ENCODE peak calls at places on chromosome X, in nine cellular contexts. M, N, G, B, O, C, U, W and Y are unnamed samples.

GRCh38 chrX:16559206-16559619 is 90.7 kb upstream of the S100G start:
- DNase-seq in N (no peak), W (no peak), M (no peak), G (no peak), O (no peak), B (no peak), U (no peak), C (no peak), Y (no peak)

GRCh38 chrX:141405486-141405877 is 163.2 kb upstream of the SPANXC start:
- DNase-seq in C (no peak), U (no peak), O (no peak), B (no peak), N (no peak), M (no peak), G (no peak), W (no peak), Y (no peak)

GRCh38 chrX:38225093-38225492 is 4.4 kb upstream of the SRPX start:
- DNase-seq in G (no peak), C (no peak), M (no peak), O (no peak), U (no peak), B (no peak), N (no peak), W (no peak), Y (no peak)

GRCh38 chrX:22134681-22135080 is 102.6 kb downstream of the PHEX start:
- DNase-seq in W (no peak), O (no peak), N (peak), M (no peak), U (no peak), C (peak), G (no peak), B (no peak), Y (no peak)

GRCh38 chrX:77742788-77743476 is 43.1 kb downstream of the ATRX start:
- DNase-seq in C (peak), M (no peak), B (no peak), O (no peak), G (no peak), W (no peak), N (no peak), U (no peak), Y (no peak)

GRCh38 chrX:109872021-109872730 is 130.7 kb upstream of the TMEM164 start:
- DNase-seq in N (peak), M (no peak), W (no peak), U (no peak), G (no peak), B (no peak), O (no peak), C (no peak), Y (no peak)

GRCh38 chrX:149652232-149652981 is 20.8 kb upstream of the TMEM185A start:
- DNase-seq in N (no peak), C (no peak), W (no peak), O (no peak), B (no peak), M (no peak), G (peak), U (no peak), Y (no peak)

GRCh38 chrX:47595701-47596655 is 13.7 kb downstream of the TIMP1 start:
- DNase-seq in O (no peak), U (no peak), N (no peak), M (no peak), C (no peak), W (no peak), G (no peak), B (no peak), Y (no peak)

GRCh38 chrX:107715331-107716044 is 60.1 kb downstream of the TSC22D3 start:
- DNase-seq in U (no peak), N (no peak), B (no peak), C (no peak), O (peak), M (peak), W (no peak), G (no peak), Y (no peak)

GRCh38 chrX:12972239-12972638 is 2.7 kb upstream of the TMSB4X start:
- DNase-seq in N (no peak), G (no peak), U (no peak), C (no peak), W (no peak), M (no peak), O (no peak), B (no peak), Y (no peak)

GRCh38 chrX:12970691-12971202 is 4.2 kb upstream of the TMSB4X start:
- DNase-seq in B (no peak), U (no peak), M (no peak), C (no peak), O (no peak), G (no peak), W (no peak), N (peak), Y (no peak)

GRCh38 chrX:12973561-12974216 is 1.2 kb upstream of the TMSB4X start:
- DNase-seq in U (no peak), G (no peak), N (no peak), B (no peak), M (peak), C (no peak), W (peak), O (no peak), Y (no peak)

GRCh38 chrX:12972867-12973560 is 1.9 kb upstream of the TMSB4X start:
- DNase-seq in O (no peak), M (no peak), G (no peak), N (no peak), U (no peak), B (no peak), W (no peak), C (no peak), Y (no peak)

GRCh38 chrX:12971282-12972003 is 3.5 kb upstream of the TMSB4X start:
- DNase-seq in N (no peak), M (peak), C (no peak), W (peak), O (no peak), G (no peak), B (no peak), U (no peak), Y (no peak)
- TF ChIP-seq POLR2AphosphoS5 in N (no peak), M (no peak), C (no peak), W (peak), O (no peak), G (no peak), B (no peak), U (no peak), Y (no peak)

GRCh38 chrX:24694825-24695224 is 1.1 kb downstream of the POLA1 start:
- DNase-seq in G (no peak), W (no peak), M (no peak), O (no peak), B (no peak), U (no peak), C (no peak), N (no peak), Y (no peak)

GRCh38 chrX:24696241-24696640 is 2.5 kb downstream of the POLA1 start:
- DNase-seq in M (no peak), G (no peak), B (no peak), C (no peak), U (no peak), O (no peak), W (no peak), N (no peak), Y (no peak)

GRCh38 chrX:24692305-24692704 is 1.4 kb upstream of the POLA1 start:
- DNase-seq in C (no peak), W (no peak), O (no peak), G (no peak), N (no peak), B (no peak), M (no peak), U (no peak), Y (no peak)

GRCh38 chrX:24693453-24694202 is at the start of gene POLA1:
- DNase-seq in U (peak), O (peak), C (peak), N (peak), B (peak), W (peak), G (peak), M (peak), Y (peak)
- TF ChIP-seq POLR2A in U (peak), O (no peak), C (no peak), N (peak), B (peak), W (no peak), G (no peak), M (no peak), Y (no peak)

DNA sequence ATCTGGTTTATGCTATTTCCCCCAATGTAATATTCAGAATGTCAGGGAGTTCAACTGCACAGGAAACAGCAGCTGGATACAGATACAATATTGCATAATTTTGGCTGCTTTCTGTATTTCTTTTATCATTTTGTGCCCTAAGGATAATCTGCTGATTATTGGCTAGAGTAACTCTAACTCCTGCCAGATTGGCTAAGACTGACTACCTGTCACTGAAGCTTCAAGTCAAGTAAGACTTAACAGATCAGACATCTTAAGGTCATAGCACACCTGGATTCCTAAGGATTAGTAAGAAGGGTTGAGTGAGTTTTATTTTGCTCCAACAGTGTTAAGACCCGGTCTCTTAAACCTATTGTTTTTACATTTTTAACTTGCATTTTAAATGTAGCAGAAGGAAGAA is 136.8 kb downstream of the KLF8 start:
- DNase-seq in B (no peak), N (no peak), U (no peak), C (no peak), W (no peak), M (no peak), O (no peak), G (no peak), Y (no peak)
- TF ChIP-seq CTCF in B (no peak), N (no peak), U (no peak), C (no peak), W (no peak), M (no peak), O (no peak), G (no peak), Y (no peak)

GRCh38 chrX:102988517-102988916 is 51.4 kb downstream of the RAB40AL start:
- DNase-seq in C (no peak), O (no peak), U (no peak), N (no peak), G (no peak), W (no peak), M (no peak), B (no peak), Y (no peak)

GRCh38 chrX:102983205-102983604 is 46.1 kb downstream of the RAB40AL start:
- DNase-seq in B (no peak), O (no peak), G (no peak), C (no peak), W (no peak), U (no peak), N (no peak), M (no peak), Y (no peak)

GRCh38 chrX:102979536-102979935 is 42.5 kb downstream of the RAB40AL start:
- DNase-seq in O (no peak), M (no peak), B (no peak), N (no peak), W (no peak), C (no peak), G (no peak), U (no peak), Y (no peak)

GRCh38 chrX:102985182-102985581 is 48.1 kb downstream of the RAB40AL start:
- DNase-seq in C (no peak), B (no peak), W (no peak), N (no peak), U (no peak), G (no peak), O (no peak), M (no peak), Y (no peak)
- TF ChIP-seq POLR2AphosphoS5 in C (no peak), B (no peak), W (no peak), N (no peak), U (no peak), G (no peak), O (no peak), M (no peak), Y (no peak)

GRCh38 chrX:2320580-2321327 is 180.0 kb downstream of the DHRSX start:
- DNase-seq in G (no peak), M (no peak), O (no peak), W (peak), U (no peak), C (peak), B (no peak), N (peak), Y (no peak)
- TF ChIP-seq POLR2A in G (no peak), M (no peak), O (no peak), W (no peak), U (no peak), C (no peak), B (no peak), N (peak), Y (no peak)